ENCODE peak calls at places on chromosomes 16 and 17, in six cellular contexts. X, R, M, V, C and F are unnamed samples.

GRCh38 chr17:16486373-16487250 is 5.4 kb downstream of the LRRC75A start:
- DNase-seq in M (peak), V (no peak), R (peak), X (no peak), C (no peak), F (no peak)

GRCh38 chr16:65069090-65069489 is 52.8 kb downstream of the CDH11 start:
- DNase-seq in M (peak), R (no peak), X (no peak), C (no peak), V (no peak), F (no peak)

GRCh38 chr17:28712037-28712704 is 483 bp upstream of the PROCA1 start:
- DNase-seq in V (peak), C (no peak), R (no peak), M (no peak), X (no peak), F (peak)

GRCh38 chr16:578870-579405 is 9.2 kb downstream of the PIGQ start:
- DNase-seq in R (no peak), C (peak), X (peak), M (peak), V (peak), F (peak)

GRCh38 chr16:397135-397661 is at the start of gene NME4:
- DNase-seq in C (no peak), M (no peak), X (no peak), V (no peak), R (no peak), F (peak)

GRCh38 chr16:53821487-53821886 is 117.5 kb downstream of the FTO start:
- DNase-seq in C (no peak), V (no peak), M (no peak), R (no peak), X (no peak), F (no peak)

GRCh38 chr17:6507535-6507934 is 48.8 kb downstream of the PITPNM3 start:
- DNase-seq in C (no peak), X (no peak), M (peak), R (no peak), V (no peak), F (no peak)

GRCh38 chr16:31131841-31132271 is 3.7 kb downstream of the PRSS8 start:
- DNase-seq in R (no peak), C (no peak), V (no peak), M (no peak), X (no peak), F (no peak)

GRCh38 chr17:18950944-18951905 is 740 bp upstream of the SLC5A10 start:
- DNase-seq in M (no peak), X (no peak), V (no peak), C (no peak), R (peak), F (no peak)

GRCh38 chr16:46737621-46738214 is 10.4 kb downstream of the MYLK3 start:
- DNase-seq in V (no peak), C (no peak), X (no peak), R (no peak), M (no peak), F (no peak)

GRCh38 chr17:67784364-67785121 is 40.8 kb upstream of the BPTF start:
- DNase-seq in V (no peak), R (no peak), C (no peak), X (no peak), M (no peak), F (peak)

GRCh38 chr16:85652431-85653221 is 36.1 kb downstream of the GINS2 start:
- DNase-seq in C (peak), R (no peak), M (peak), X (no peak), V (no peak), F (peak)

GRCh38 chr17:17818088-17818526 is 18.7 kb downstream of the SREBF1 start:
- DNase-seq in R (no peak), X (no peak), C (no peak), M (no peak), V (peak), F (no peak)

GRCh38 chr17:13601776-13602551 is at the start of gene HS3ST3A1:
- DNase-seq in V (no peak), R (peak), X (no peak), C (peak), M (peak), F (peak)

GRCh38 chr17:38674013-38674748 is 576 bp downstream of the EPOP start:
- DNase-seq in R (no peak), V (peak), M (no peak), X (peak), C (no peak), F (no peak)

GRCh38 chr17:6162216-6162615 is 92.0 kb downstream of the WSCD1 start:
- DNase-seq in X (no peak), M (no peak), V (no peak), R (no peak), C (no peak), F (no peak)

GRCh38 chr16:49470550-49470949 is 96.9 kb downstream of the C16orf78 start:
- DNase-seq in R (no peak), C (no peak), M (no peak), V (no peak), X (no peak), F (no peak)

GRCh38 chr17:29368926-29369325 is 21.2 kb upstream of the TAOK1 start:
- DNase-seq in M (no peak), X (no peak), V (no peak), R (no peak), C (no peak), F (no peak)